ENCODE peak calls at places on chromosomes 3 and 15, in five cellular contexts. L, J, Z, X and A are unnamed samples.

GRCh38 chr3:59444293-59444671 is 394.5 kb upstream of the CFAP20DC start:
- DNase-seq in J (no peak), Z (no peak), L (no peak), X (no peak), A (no peak)

GRCh38 chr15:29319823-29320222 is 50.2 kb upstream of the NSMCE3 start:
- DNase-seq in Z (no peak), X (no peak), J (no peak), L (no peak), A (no peak)

GRCh38 chr3:53375019-53375418 is 27.7 kb upstream of the DCP1A start:
- DNase-seq in L (peak), X (peak), J (peak), Z (peak), A (peak)

GRCh38 chr15:92449476-92449875 is 55.8 kb downstream of the ST8SIA2 start:
- DNase-seq in L (no peak), X (no peak), Z (no peak), J (no peak), A (no peak)

GRCh38 chr3:171163724-171164465 is 137.4 kb upstream of the SLC2A2 start:
- DNase-seq in X (no peak), L (no peak), Z (no peak), J (no peak), A (no peak)

GRCh38 chr3:46564190-46565112 is 1.7 kb downstream of the LRRC2 start:
- DNase-seq in L (no peak), X (peak), Z (no peak), J (no peak), A (no peak)

GRCh38 chr3:119872773-119873172 is 90.9 kb downstream of the NR1I2 start:
- DNase-seq in X (no peak), J (no peak), L (no peak), Z (no peak), A (no peak)

GRCh38 chr3:114451051-114451451 is 157.2 kb downstream of the TIGIT start:
- DNase-seq in Z (no peak), X (no peak), L (no peak), J (no peak), A (no peak)

GRCh38 chr3:72754582-72754981 is 93.7 kb downstream of the SHQ1 start:
- DNase-seq in Z (no peak), L (no peak), X (no peak), J (no peak), A (no peak)

GRCh38 chr3:44865272-44866005 is 3.7 kb downstream of the TMEM42 start:
- DNase-seq in J (no peak), Z (no peak), L (no peak), X (no peak), A (no peak)

GRCh38 chr3:188369526-188369925 is 215.6 kb downstream of the LPP start:
- DNase-seq in Z (no peak), L (no peak), J (no peak), X (no peak), A (no peak)

GRCh38 chr3:43286886-43287301 is 554 bp downstream of the SNRK start:
- DNase-seq in J (no peak), L (peak), X (no peak), Z (peak), A (peak)

GRCh38 chr3:138378331-138378730 is 30.0 kb downstream of the MRAS start:
- DNase-seq in X (no peak), L (no peak), Z (no peak), J (peak), A (no peak)

GRCh38 chr15:69854521-69855171 is 243.1 kb downstream of the TLE3 start:
- DNase-seq in X (peak), J (no peak), L (no peak), Z (no peak), A (no peak)

GRCh38 chr3:130383424-130383823 is 38.0 kb downstream of the COL6A5 start:
- DNase-seq in Z (no peak), J (no peak), X (no peak), L (no peak), A (no peak)

GRCh38 chr15:42159381-42160015 is 3.1 kb upstream of the PLA2G4F start:
- DNase-seq in Z (no peak), L (no peak), X (no peak), J (no peak), A (no peak)

GRCh38 chr3:16842710-16843270 is 42.0 kb upstream of the PLCL2 start:
- DNase-seq in L (no peak), J (no peak), Z (no peak), X (no peak), A (peak)

GRCh38 chr15:71802770-71803169 is 7.6 kb upstream of the NR2E3 start:
- DNase-seq in L (no peak), J (no peak), X (no peak), Z (no peak), A (no peak)

GRCh38 chr15:33179874-33180273 is 14.6 kb downstream of the FMN1 start:
- DNase-seq in Z (no peak), X (no peak), J (no peak), L (no peak), A (no peak)

GRCh38 chr3:177777699-177778098 is 580.4 kb upstream of the TBL1XR1 start:
- DNase-seq in X (no peak), L (peak), Z (peak), J (no peak), A (peak)

GRCh38 chr15:22873204-22873701 is 34.8 kb downstream of the NIPA2 start:
- DNase-seq in L (no peak), J (no peak), X (no peak), Z (no peak), A (peak)

GRCh38 chr3:134666466-134666865 is 15.6 kb upstream of the KY start:
- DNase-seq in J (no peak), Z (no peak), X (peak), L (no peak), A (no peak)

GRCh38 chr3:161069441-161070251 is 35.5 kb downstream of the B3GALNT1 start:
- DNase-seq in Z (no peak), J (no peak), X (peak), L (no peak), A (no peak)

GRCh38 chr3:190585771-190586630 is 72.1 kb downstream of the IL1RAP start:
- DNase-seq in Z (no peak), J (no peak), L (peak), X (peak), A (no peak)

GRCh38 chr3:66693461-66693912 is 192.7 kb upstream of the LRIG1 start:
- DNase-seq in X (no peak), J (peak), Z (no peak), L (no peak), A (peak)

GRCh38 chr3:112097378-112097777 is 11.2 kb downstream of the C3orf52 start:
- DNase-seq in L (no peak), J (no peak), Z (no peak), X (peak), A (peak)

GRCh38 chr3:134228461-134228860 is 22.2 kb downstream of the RYK start:
- DNase-seq in X (no peak), L (no peak), Z (no peak), J (no peak), A (no peak)

GRCh38 chr3:188207941-188208750 is 54.2 kb downstream of the LPP start:
- DNase-seq in Z (no peak), X (no peak), L (peak), J (no peak), A (peak)